ENCODE peak calls at places on chromosomes 4 and X, in ten cellular contexts. O, F, Q, V, W, D, P, R, H and K are unnamed samples.

GRCh38 chr4:7678318-7678852 is 243.7 kb upstream of the PSAPL1 start:
- DNase-seq in R (no peak), P (no peak), O (peak), W (no peak), Q (no peak), D (no peak), V (no peak), F (no peak), H (no peak), K (no peak)

GRCh38 chrX:42680651-42681050 is 97.3 kb downstream of the PPP1R2C start:
- DNase-seq in D (peak), Q (no peak), H (no peak), V (no peak), W (no peak), P (no peak), R (peak), F (no peak), O (no peak), K (no peak)

GRCh38 chrX:22093550-22093949 is 61.4 kb downstream of the PHEX start:
- DNase-seq in P (no peak), H (no peak), V (no peak), D (no peak), R (no peak), Q (no peak), F (no peak), O (no peak), W (no peak), K (no peak)

GRCh38 chrX:130746709-130747347 is 156.2 kb downstream of the ENOX2 start:
- DNase-seq in H (no peak), P (no peak), Q (no peak), D (no peak), O (no peak), V (no peak), R (no peak), F (no peak), W (no peak), K (no peak)

GRCh38 chr4:143344011-143344410 is 7.3 kb downstream of the GAB1 start:
- DNase-seq in F (no peak), W (no peak), R (no peak), V (no peak), Q (no peak), D (peak), H (no peak), P (no peak), O (no peak), K (no peak)

GRCh38 chr4:182695842-182696241 is 221.3 kb downstream of the DCTD start:
- DNase-seq in F (no peak), D (peak), V (no peak), W (no peak), O (no peak), P (peak), R (no peak), H (no peak), Q (no peak), K (no peak)

GRCh38 chrX:128929281-128930057 is 593.8 kb downstream of the SMARCA1 start:
- DNase-seq in V (no peak), W (no peak), D (no peak), Q (no peak), H (no peak), P (no peak), O (no peak), R (no peak), F (no peak), K (no peak)

GRCh38 chr4:64079316-64079715 is 329.9 kb downstream of the TECRL start:
- DNase-seq in D (no peak), H (no peak), O (no peak), R (no peak), W (no peak), F (no peak), Q (no peak), V (no peak), P (no peak), K (no peak)

GRCh38 chrX:11427082-11428033 is 134.1 kb downstream of the AMELX start:
- DNase-seq in W (peak), V (no peak), F (no peak), P (no peak), R (peak), D (peak), Q (no peak), H (no peak), O (peak), K (no peak)

GRCh38 chrX:136214551-136214950 is 36.6 kb downstream of the MAP7D3 start:
- DNase-seq in F (no peak), V (peak), W (no peak), Q (no peak), D (peak), H (no peak), O (no peak), P (peak), R (peak), K (no peak)

GRCh38 chr4:107349266-107349665 is 313.2 kb upstream of the DKK2 start:
- DNase-seq in O (no peak), Q (no peak), V (no peak), F (no peak), D (no peak), R (no peak), H (no peak), P (peak), W (no peak), K (no peak)

GRCh38 chr4:10734697-10735096 is 50.1 kb upstream of the CLNK start:
- DNase-seq in P (no peak), R (peak), D (no peak), O (no peak), Q (no peak), V (no peak), F (no peak), H (no peak), W (no peak), K (no peak)

GRCh38 chr4:21753084-21753760 is 195.3 kb downstream of the KCNIP4 start:
- DNase-seq in Q (no peak), F (no peak), R (no peak), O (no peak), H (no peak), W (no peak), D (no peak), V (no peak), P (no peak), K (no peak)

GRCh38 chr4:56750231-56750630 is 69.1 kb upstream of the HOPX start:
- DNase-seq in Q (no peak), F (no peak), R (no peak), H (no peak), O (no peak), D (no peak), V (no peak), W (no peak), P (no peak), K (no peak)

GRCh38 chrX:805988-806387 is 175.4 kb downstream of the SHOX start:
- DNase-seq in R (no peak), Q (no peak), H (no peak), O (no peak), W (no peak), F (no peak), D (no peak), V (no peak), P (no peak), K (no peak)

GRCh38 chr4:170420255-170420693 is 330.5 kb upstream of the AADAT start:
- DNase-seq in P (peak), R (no peak), O (no peak), H (no peak), F (no peak), V (no peak), D (peak), Q (no peak), W (no peak), K (no peak)

GRCh38 chr4:8221476-8221875 is 22.4 kb downstream of the SH3TC1 start:
- DNase-seq in W (no peak), Q (no peak), F (no peak), R (peak), V (peak), H (no peak), O (no peak), D (peak), P (peak), K (no peak)

GRCh38 chr4:131613824-131614216 is 1535.3 kb upstream of the PCDH10 start:
- DNase-seq in F (no peak), Q (no peak), W (no peak), H (no peak), R (no peak), D (peak), V (no peak), P (no peak), O (no peak), K (no peak)

GRCh38 chr4:163732473-163732872 is 238.0 kb downstream of the TMA16 start:
- DNase-seq in V (no peak), H (no peak), O (no peak), Q (no peak), R (no peak), F (no peak), P (no peak), W (no peak), D (no peak), K (no peak)

GRCh38 chr4:7389101-7389701 is 45.5 kb downstream of the PSAPL1 start:
- DNase-seq in O (peak), D (no peak), W (no peak), Q (no peak), R (no peak), H (peak), F (no peak), P (no peak), V (no peak), K (peak)

GRCh38 chr4:48974979-48975640 is 11.0 kb upstream of the CWH43 start:
- DNase-seq in V (no peak), R (no peak), W (no peak), P (no peak), O (no peak), F (no peak), D (no peak), H (no peak), Q (peak), K (no peak)

GRCh38 chr4:19791422-19792113 is 460.1 kb upstream of the SLIT2 start:
- DNase-seq in F (no peak), R (no peak), V (no peak), P (no peak), Q (no peak), W (no peak), D (no peak), O (no peak), H (no peak), K (no peak)

GRCh38 chr4:40702137-40702799 is 47.5 kb upstream of the NSUN7 start:
- DNase-seq in F (no peak), R (no peak), V (peak), W (no peak), H (no peak), D (no peak), O (no peak), P (no peak), Q (no peak), K (no peak)

GRCh38 chr4:129344058-129344457 is 248.1 kb downstream of the C4orf33 start:
- DNase-seq in P (peak), H (peak), R (peak), F (no peak), W (no peak), O (no peak), V (no peak), D (peak), Q (peak), K (no peak)

GRCh38 chr4:99593781-99594636 is 19.4 kb downstream of the MTTP start:
- DNase-seq in W (no peak), H (no peak), Q (no peak), D (no peak), R (no peak), F (no peak), V (no peak), P (no peak), O (no peak), K (no peak)